ENCODE peak calls at places on chromosomes 5 and 9, in five cellular contexts. V is Calu3; X is AG09309; R is activated CD8-positive, alpha-beta memory T cell treated with anti-CD3 and anti-CD28 coated beads, Interleukin-2, amount 50 U/mL, for 4 hours; Y is ELF-1. F is an unnamed sample.

GRCh38 chr9:136546697-136547481 is 1.0 kb upstream of the NOTCH1 start:
- DNase-seq in V (peak; percentile 44), R (peak; percentile 49), Y (peak; percentile 69), X (no peak), F (peak; percentile 56)

GRCh38 chr9:121685795-121686377 is 34.5 kb downstream of the DAB2IP start:
- DNase-seq in X (no peak), Y (no peak), V (no peak), R (no peak), F (no peak)

GRCh38 chr5:31553863-31554262 is 21.8 kb downstream of the C5orf22 start:
- DNase-seq in V (no peak), X (no peak), R (no peak), Y (no peak), F (peak; percentile 12)

GRCh38 chr9:135050072-135050990 is 37.1 kb upstream of the OLFM1 start:
- DNase-seq in R (peak; percentile 3), V (no peak), Y (no peak), X (no peak), F (no peak)

GRCh38 chr5:77945874-77946273 is 169.7 kb upstream of the TBCA start:
- DNase-seq in V (no peak), Y (no peak), X (no peak), R (no peak), F (no peak)

GRCh38 chr5:67537439-67538342 is 341.1 kb upstream of the CD180 start:
- DNase-seq in Y (no peak), V (no peak), R (no peak), X (no peak), F (peak; percentile 1)

GRCh38 chr9:106862946-106863740 is at the start of gene ZNF462:
- DNase-seq in X (no peak), V (peak; percentile 21), Y (peak; percentile 75), R (no peak), F (peak; percentile 76)

GRCh38 chr9:127136081-127136879 is 13.8 kb upstream of the ANGPTL2 start:
- DNase-seq in V (no peak), R (no peak), X (no peak), Y (no peak), F (no peak)